ENCODE peak calls at places on chromosomes 7 and 10, in ten cellular contexts. B, Q, D, U, C, E, K, T, O and P are unnamed samples.
A peak's percentile ranks its signal among the peaks of the same experiment; 100 is the strongest.

GRCh38 chr10:71124921-71125748 is 87.2 kb upstream of the UNC5B start:
- DNase-seq in C (peak; percentile 27), D (no peak), Q (no peak), U (no peak), B (no peak), K (no peak), E (no peak), T (no peak), O (no peak), P (no peak)

GRCh38 chr7:130369110-130369711 is 11.1 kb upstream of the CPA1 start:
- DNase-seq in B (no peak), T (no peak), O (peak; percentile 75), U (no peak), D (no peak), E (no peak), C (no peak), Q (peak; percentile 94), K (peak; percentile 78), P (peak; percentile 49)

GRCh38 chr10:90743291-90743690 is 114.5 kb downstream of the HTR7 start:
- DNase-seq in U (no peak), D (no peak), Q (peak; percentile 16), C (no peak), B (no peak), O (no peak), E (no peak), K (no peak), T (no peak), P (no peak)

GRCh38 chr7:94679341-94679740 is 23.4 kb upstream of the SGCE start:
- DNase-seq in K (no peak), C (no peak), D (no peak), U (no peak), Q (peak; percentile 36), E (no peak), B (no peak), O (no peak), T (no peak), P (no peak)

GRCh38 chr7:87216701-87217508 is 2.6 kb downstream of the TMEM243 start:
- DNase-seq in T (no peak), E (no peak), B (no peak), O (no peak), K (no peak), Q (no peak), C (no peak), D (no peak), U (no peak), P (no peak)

GRCh38 chr7:107318523-107319160 is 149.8 kb downstream of the HBP1 start:
- DNase-seq in U (no peak), Q (peak; percentile 2), E (peak; percentile 22), D (no peak), C (no peak), B (no peak), O (no peak), T (no peak), K (peak; percentile 6), P (peak; percentile 31)

GRCh38 chr10:103879409-103879808 is 24.0 kb upstream of the SH3PXD2A start:
- DNase-seq in E (no peak), U (no peak), D (no peak), O (no peak), K (no peak), T (no peak), Q (no peak), C (no peak), B (no peak), P (no peak)

GRCh38 chr7:157355784-157356511 is 19.1 kb downstream of the DNAJB6 start:
- DNase-seq in O (no peak), E (no peak), U (no peak), C (peak; percentile 46), T (no peak), Q (peak; percentile 43), K (peak; percentile 33), B (peak; percentile 83), D (no peak), P (no peak)

GRCh38 chr10:112202561-112203241 is 19.1 kb upstream of the GPAM start:
- DNase-seq in Q (peak; percentile 70), B (peak; percentile 64), E (no peak), U (no peak), D (no peak), C (no peak), T (no peak), O (no peak), K (peak; percentile 58), P (peak; percentile 68)

GRCh38 chr10:99827906-99828305 is 45.5 kb downstream of the ABCC2 start:
- DNase-seq in O (no peak), K (peak; percentile 26), Q (peak; percentile 32), C (no peak), U (no peak), B (no peak), E (peak; percentile 54), T (no peak), D (no peak), P (no peak)

GRCh38 chr10:117503170-117503885 is 39.2 kb upstream of the EMX2 start:
- DNase-seq in T (peak; percentile 37), K (peak; percentile 15), E (peak; percentile 78), U (no peak), D (no peak), Q (no peak), O (no peak), B (peak; percentile 19), C (no peak), P (no peak)

GRCh38 chr10:13087601-13087985 is 12.4 kb upstream of the OPTN start:
- DNase-seq in B (no peak), O (no peak), T (no peak), C (no peak), D (no peak), K (no peak), U (no peak), Q (no peak), E (no peak), P (no peak)

GRCh38 chr10:44962870-44963738 is 3.5 kb downstream of the RASSF4 start:
- DNase-seq in Q (no peak), O (peak; percentile 44), K (no peak), T (no peak), B (no peak), U (no peak), D (no peak), E (no peak), C (no peak), P (no peak)

GRCh38 chr7:115447495-115447894 is 525.6 kb downstream of the MDFIC start:
- DNase-seq in U (no peak), B (no peak), E (no peak), T (no peak), D (no peak), K (no peak), C (no peak), Q (no peak), O (no peak), P (no peak)

GRCh38 chr10:15844517-15844916 is 15.8 kb downstream of the MINDY3 start:
- DNase-seq in C (no peak), K (no peak), D (no peak), Q (no peak), O (no peak), B (no peak), U (no peak), T (no peak), E (no peak), P (no peak)

GRCh38 chr7:16094651-16095050 is 326.7 kb downstream of the CRPPA start:
- DNase-seq in Q (no peak), E (no peak), O (no peak), D (no peak), U (no peak), T (no peak), C (no peak), B (no peak), K (no peak), P (no peak)

GRCh38 chr7:38147005-38147404 is 31.0 kb upstream of the STARD3NL start:
- DNase-seq in T (no peak), E (no peak), K (no peak), D (no peak), B (peak; percentile 15), C (no peak), U (no peak), Q (no peak), O (peak; percentile 27), P (no peak)

GRCh38 chr10:101041252-101041761 is 10.3 kb downstream of the SFXN3 start:
- DNase-seq in B (peak; percentile 70), K (peak; percentile 92), C (peak; percentile 82), T (no peak), U (no peak), O (peak; percentile 90), Q (peak; percentile 82), E (no peak), D (peak; percentile 63), P (peak; percentile 83)

GRCh38 chr7:30313793-30314192 is 29.4 kb downstream of the ZNRF2 start:
- DNase-seq in D (no peak), T (no peak), O (no peak), Q (no peak), B (no peak), E (no peak), U (no peak), K (no peak), C (no peak), P (no peak)

GRCh38 chr10:129952771-129953489 is 11.1 kb downstream of the EBF3 start:
- DNase-seq in E (no peak), C (no peak), K (peak; percentile 89), Q (no peak), T (peak; percentile 67), U (no peak), B (no peak), O (no peak), D (no peak), P (no peak)

GRCh38 chr7:148191391-148192076 is 399.0 kb upstream of the C7orf33 start:
- DNase-seq in K (no peak), D (no peak), B (no peak), T (no peak), E (no peak), U (no peak), O (no peak), C (no peak), Q (no peak), P (no peak)

GRCh38 chr7:80611779-80612178 is 26.7 kb upstream of the CD36 start:
- DNase-seq in K (peak; percentile 68), O (no peak), U (no peak), Q (peak; percentile 83), D (no peak), E (no peak), B (peak; percentile 41), C (peak; percentile 76), T (no peak), P (peak; percentile 12)

GRCh38 chr10:49740346-49741107 is 21.6 kb downstream of the OGDHL start:
- DNase-seq in K (no peak), O (no peak), C (no peak), E (no peak), Q (no peak), U (no peak), T (no peak), B (no peak), D (no peak), P (no peak)

GRCh38 chr7:150811-151221 is 41.6 kb upstream of the FAM20C start:
- DNase-seq in O (no peak), Q (peak; percentile 18), B (no peak), T (no peak), D (no peak), E (no peak), C (no peak), U (no peak), K (no peak), P (no peak)

GRCh38 chr7:74479961-74480829 is 26.5 kb downstream of the GTF2IRD1 start:
- DNase-seq in D (peak; percentile 49), B (peak; percentile 73), T (peak; percentile 57), C (peak; percentile 83), O (peak; percentile 89), E (no peak), Q (peak; percentile 92), K (peak; percentile 89), U (peak; percentile 38), P (no peak)

GRCh38 chr7:155457544-155458316 is at the start of gene EN2:
- DNase-seq in K (no peak), Q (no peak), T (no peak), O (peak; percentile 37), B (no peak), E (no peak), D (no peak), C (no peak), U (no peak), P (no peak)

GRCh38 chr7:28626629-28627262 is 214.4 kb downstream of the CREB5 start:
- DNase-seq in K (peak; percentile 52), E (no peak), O (peak; percentile 72), U (no peak), D (peak; percentile 16), T (no peak), Q (peak; percentile 45), B (peak; percentile 39), C (no peak), P (peak; percentile 24)

GRCh38 chr7:107315821-107316220 is 147.0 kb downstream of the HBP1 start:
- DNase-seq in E (no peak), K (no peak), D (no peak), O (no peak), Q (no peak), T (no peak), B (no peak), C (no peak), U (no peak), P (no peak)